ENCODE peak calls at places on chromosomes 4 and X, in six cellular contexts. T, K, L, B, S and X are unnamed samples.

GRCh38 chrX:50770702-50771101 is 43.3 kb downstream of the SHROOM4 start:
- DNase-seq in T (peak), K (peak), L (no peak), B (no peak), S (no peak), X (peak)

GRCh38 chr4:90127223-90127705 is at the start of gene CCSER1:
- DNase-seq in T (peak), K (peak), L (peak), B (peak), S (no peak), X (peak)

GRCh38 chrX:25442501-25442900 is 426.7 kb upstream of the ARX start:
- DNase-seq in T (no peak), K (peak), L (no peak), B (no peak), S (no peak), X (peak)

GRCh38 chrX:66915893-66916292 is 277.0 kb upstream of the EDA2R start:
- DNase-seq in T (no peak), K (no peak), L (no peak), B (no peak), S (no peak), X (no peak)

GRCh38 chr4:124111922-124112321 is 600.6 kb downstream of the ANKRD50 start:
- DNase-seq in T (peak), K (peak), L (peak), B (peak), S (peak), X (peak)

GRCh38 chr4:76652389-76652788 is 217.4 kb downstream of the SHROOM3 start:
- DNase-seq in T (no peak), K (no peak), L (no peak), B (no peak), S (no peak), X (no peak)

GRCh38 chr4:7335363-7336066 is 99.2 kb downstream of the PSAPL1 start:
- DNase-seq in T (peak), K (peak), L (peak), B (peak), S (peak), X (peak)

GRCh38 chrX:114532093-114532805 is 51.6 kb upstream of the HTR2C start:
- DNase-seq in T (no peak), K (peak), L (no peak), B (no peak), S (no peak), X (no peak)

GRCh38 chrX:54633641-54634040 is 103.6 kb downstream of the GNL3L start:
- DNase-seq in T (no peak), K (no peak), L (no peak), B (no peak), S (no peak), X (no peak)

DNA sequence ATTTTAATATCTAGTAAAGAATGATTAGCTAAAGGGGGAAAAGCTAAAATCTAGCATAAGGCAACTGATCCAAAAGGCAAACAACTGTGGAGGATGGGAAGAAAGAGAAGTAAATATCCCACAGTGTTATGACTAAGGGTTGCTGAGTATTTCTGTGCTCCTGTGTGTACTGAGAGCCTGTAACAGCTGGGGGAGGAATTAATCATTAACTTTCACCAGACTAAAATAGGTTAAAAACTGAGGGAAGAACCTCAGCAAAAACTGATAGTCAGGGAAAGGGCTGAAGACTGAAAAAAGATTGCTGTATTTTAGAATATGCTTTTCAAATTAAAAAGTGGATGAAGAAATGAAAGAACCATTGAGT is 365.9 kb downstream of the CXXC4 start:
- DNase-seq in T (peak), K (peak), L (no peak), B (no peak), S (no peak), X (peak)
- TF ChIP-seq CTCF in T (no peak), K (no peak), L (no peak), B (no peak), S (no peak), X (no peak)

GRCh38 chrX:43564953-43565352 is 91.1 kb upstream of the MAOA start:
- DNase-seq in T (no peak), K (no peak), L (no peak), B (no peak), S (no peak), X (no peak)
- TF ChIP-seq CTCF in T (no peak), K (no peak), L (no peak), B (peak), S (no peak), X (peak)

DNA sequence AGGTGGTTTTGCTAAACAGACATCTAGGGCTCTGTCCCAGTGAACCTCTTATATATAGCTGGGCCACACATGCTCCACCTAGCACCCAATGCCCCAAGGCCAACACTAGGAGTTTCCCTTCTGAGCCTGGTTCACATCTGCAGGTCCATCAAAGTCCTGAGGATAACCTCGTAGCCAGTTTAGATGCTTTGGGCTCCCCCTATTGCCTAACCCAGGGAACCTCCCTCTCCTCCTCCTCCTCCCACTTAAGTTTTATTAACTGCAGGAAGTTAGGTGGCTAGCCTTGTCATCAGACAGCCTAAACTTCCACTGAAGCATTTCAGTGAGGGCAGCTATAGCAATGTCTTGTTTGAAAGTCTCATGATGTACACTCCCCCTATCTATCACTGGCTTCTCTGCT is 88.0 kb downstream of the GUCY2F start:
- DNase-seq in T (peak), K (peak), L (no peak), B (no peak), S (peak), X (peak)
- TF ChIP-seq CTCF in T (no peak), K (no peak), L (no peak), B (peak), S (peak), X (no peak)

DNA sequence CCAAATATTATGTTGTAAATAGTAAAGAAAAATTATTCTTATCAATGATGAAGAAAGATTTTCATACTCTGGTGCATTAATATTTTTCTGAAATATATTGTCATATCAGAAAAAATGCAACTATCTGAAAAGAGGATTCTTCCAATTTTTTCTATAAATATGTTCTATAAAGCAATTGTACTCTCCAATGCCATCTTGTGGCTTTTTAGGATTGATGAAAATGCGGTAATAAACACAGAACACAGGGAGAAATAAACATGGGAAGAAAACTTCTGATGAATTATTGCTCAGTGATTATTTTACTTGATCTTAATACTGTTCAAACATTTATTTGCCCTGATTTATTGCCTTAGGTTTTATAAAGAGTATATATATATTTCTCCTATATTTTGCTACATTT is 215.4 kb downstream of the IL1RAPL1 start:
- DNase-seq in T (no peak), K (peak), L (no peak), B (no peak), S (no peak), X (no peak)
- TF ChIP-seq CTCF in T (no peak), K (peak), L (no peak), B (peak), S (no peak), X (no peak)

GRCh38 chr4:58981828-58982227 is 1871.6 kb upstream of the IGFBP7 start:
- DNase-seq in T (no peak), K (no peak), L (no peak), B (no peak), S (no peak), X (no peak)
- TF ChIP-seq CTCF in T (no peak), K (no peak), L (no peak), B (no peak), S (no peak), X (no peak)

GRCh38 chr4:88985088-88985779 is 71.8 kb downstream of the FAM13A start:
- DNase-seq in T (no peak), K (peak), L (no peak), B (no peak), S (no peak), X (peak)
- TF ChIP-seq CTCF in T (no peak), K (no peak), L (no peak), B (no peak), S (no peak), X (no peak)